ENCODE peak calls at places on chromosomes 11 and 22, in ten cellular contexts. Q is Calu3, X is NB4, Y is H9, C is choroid plexus epithelial cell, O is pancreas, P is stomach, F is fibroblast of mammary gland, U is lower leg skin, K is MCF 10A. M is an unnamed sample.

GRCh38 chr11:46666982-46667590 is 33.3 kb downstream of the ARHGAP1 start:
- DNase-seq in Q (no peak), X (no peak), Y (no peak), C (peak; percentile 57), O (no peak), P (no peak), F (no peak), U (no peak), K (no peak), M (no peak)

GRCh38 chr11:78588517-78588916 is 13.9 kb upstream of the NARS2 start:
- DNase-seq in Q (no peak), X (no peak), Y (no peak), C (no peak), O (no peak), P (no peak), F (no peak), U (no peak), K (no peak), M (no peak)

GRCh38 chr11:17544181-17544622 is at the start of gene USH1C:
- DNase-seq in Q (peak; percentile 87), X (no peak), Y (peak; percentile 85), C (no peak), O (peak; percentile 77), P (peak; percentile 72), F (no peak), U (no peak), K (no peak), M (peak; percentile 50)

GRCh38 chr11:112516261-112516660 is 255.6 kb upstream of the PLET1 start:
- DNase-seq in Q (no peak), X (no peak), Y (no peak), C (no peak), O (no peak), P (no peak), F (no peak), U (no peak), K (no peak), M (no peak)

GRCh38 chr22:25156736-25157135 is 42.9 kb upstream of the CRYBB3 start:
- DNase-seq in Q (no peak), X (no peak), Y (no peak), C (no peak), O (no peak), P (no peak), F (no peak), U (no peak), K (no peak), M (no peak)

GRCh38 chr22:35023692-35024363 is 42.1 kb upstream of the ISX start:
- DNase-seq in Q (peak; percentile 87), X (peak; percentile 70), Y (peak; percentile 86), C (peak; percentile 36), O (peak; percentile 84), P (peak; percentile 71), F (peak; percentile 39), U (peak; percentile 33), K (no peak), M (peak; percentile 85)

GRCh38 chr22:22446527-22446926 is 62.0 kb downstream of the ZNF280B start:
- DNase-seq in Q (no peak), X (no peak), Y (no peak), C (peak; percentile 4), O (no peak), P (no peak), F (peak; percentile 36), U (no peak), K (peak; percentile 11), M (no peak)

GRCh38 chr11:91248199-91248807 is 976.3 kb upstream of the FAT3 start:
- DNase-seq in Q (peak; percentile 40), X (peak; percentile 54), Y (no peak), C (peak; percentile 77), O (no peak), P (peak; percentile 31), F (peak; percentile 34), U (no peak), K (peak; percentile 71), M (peak; percentile 35)

GRCh38 chr22:22368516-22368915 is 123.9 kb downstream of the VPREB1 start:
- DNase-seq in Q (no peak), X (no peak), Y (no peak), C (no peak), O (no peak), P (no peak), F (no peak), U (no peak), K (no peak), M (no peak)

GRCh38 chr22:44869196-44869595 is 116.8 kb downstream of the ARHGAP8 start:
- DNase-seq in Q (no peak), X (no peak), Y (no peak), C (no peak), O (peak; percentile 15), P (no peak), F (no peak), U (no peak), K (no peak), M (no peak)

DNA sequence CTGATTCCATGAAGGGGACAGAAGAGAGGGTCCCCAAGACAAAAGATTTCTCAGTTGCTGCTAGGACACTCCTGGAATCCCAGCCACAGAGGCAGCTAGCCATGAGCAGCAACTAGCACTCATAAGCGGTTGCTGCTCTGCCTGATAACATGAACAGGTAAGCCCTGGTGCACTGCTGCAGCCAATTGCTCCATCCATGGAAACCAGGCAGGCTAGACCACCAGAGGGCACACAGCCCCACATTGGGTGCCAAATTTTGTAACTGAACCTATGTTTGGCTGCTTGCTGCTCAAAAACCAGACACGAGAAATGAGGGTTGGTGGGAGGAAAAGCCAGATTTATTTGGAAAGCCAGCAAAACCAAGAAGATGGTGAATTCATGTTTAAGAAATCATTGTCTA is 21.9 kb upstream of the QSER1 start:
- DNase-seq in Q (peak; percentile 38), X (peak; percentile 47), Y (peak; percentile 78), C (peak; percentile 18), O (no peak), P (no peak), F (no peak), U (no peak), K (peak; percentile 38), M (peak; percentile 41)
- TF ChIP-seq CTCF in Q (peak; percentile 40), X (peak; percentile 53), Y (peak; percentile 73), C (peak; percentile 57), O (no peak), P (no peak), F (peak; percentile 36), U (no peak), K (no peak), M (peak; percentile 37)

DNA sequence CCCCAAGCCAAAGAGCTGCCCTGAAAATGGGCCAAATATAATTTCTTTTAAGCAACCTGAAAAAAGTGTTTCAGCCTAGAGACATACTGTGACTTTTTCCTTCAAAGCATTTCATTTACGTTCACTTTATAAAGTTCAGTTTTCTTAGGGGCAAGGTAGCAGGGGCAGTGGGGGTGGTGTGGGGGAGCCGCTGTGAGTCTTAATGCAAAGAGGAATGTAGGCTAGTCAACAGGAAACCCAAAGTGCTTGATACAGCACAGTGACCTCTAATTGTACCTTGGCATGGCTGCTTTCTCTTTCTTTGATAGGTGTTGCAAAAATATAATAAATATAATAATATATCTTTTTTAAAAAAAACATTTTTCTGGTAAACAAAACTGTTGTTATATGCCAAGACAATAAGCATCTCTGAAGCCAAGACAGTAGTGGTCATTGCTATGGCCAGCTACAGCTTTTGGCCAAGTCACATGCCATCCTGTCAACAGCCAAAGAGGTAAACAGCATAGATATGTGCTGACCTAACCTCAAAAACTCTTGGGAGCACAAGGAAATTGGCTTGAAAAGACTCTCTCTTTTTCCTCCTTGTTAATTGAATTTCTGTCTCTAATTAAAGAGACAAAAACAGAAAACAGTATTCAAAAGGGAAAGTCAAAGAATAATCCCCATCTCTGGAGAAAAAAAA is 58.7 kb downstream of the LIF start:
- DNase-seq in Q (no peak), X (no peak), Y (no peak), C (peak; percentile 61), O (no peak), P (no peak), F (peak; percentile 54), U (no peak), K (no peak), M (no peak)
- TF ChIP-seq CTCF in Q (no peak), X (no peak), Y (no peak), C (no peak), O (no peak), P (no peak), F (no peak), U (no peak), K (no peak), M (no peak)

DNA sequence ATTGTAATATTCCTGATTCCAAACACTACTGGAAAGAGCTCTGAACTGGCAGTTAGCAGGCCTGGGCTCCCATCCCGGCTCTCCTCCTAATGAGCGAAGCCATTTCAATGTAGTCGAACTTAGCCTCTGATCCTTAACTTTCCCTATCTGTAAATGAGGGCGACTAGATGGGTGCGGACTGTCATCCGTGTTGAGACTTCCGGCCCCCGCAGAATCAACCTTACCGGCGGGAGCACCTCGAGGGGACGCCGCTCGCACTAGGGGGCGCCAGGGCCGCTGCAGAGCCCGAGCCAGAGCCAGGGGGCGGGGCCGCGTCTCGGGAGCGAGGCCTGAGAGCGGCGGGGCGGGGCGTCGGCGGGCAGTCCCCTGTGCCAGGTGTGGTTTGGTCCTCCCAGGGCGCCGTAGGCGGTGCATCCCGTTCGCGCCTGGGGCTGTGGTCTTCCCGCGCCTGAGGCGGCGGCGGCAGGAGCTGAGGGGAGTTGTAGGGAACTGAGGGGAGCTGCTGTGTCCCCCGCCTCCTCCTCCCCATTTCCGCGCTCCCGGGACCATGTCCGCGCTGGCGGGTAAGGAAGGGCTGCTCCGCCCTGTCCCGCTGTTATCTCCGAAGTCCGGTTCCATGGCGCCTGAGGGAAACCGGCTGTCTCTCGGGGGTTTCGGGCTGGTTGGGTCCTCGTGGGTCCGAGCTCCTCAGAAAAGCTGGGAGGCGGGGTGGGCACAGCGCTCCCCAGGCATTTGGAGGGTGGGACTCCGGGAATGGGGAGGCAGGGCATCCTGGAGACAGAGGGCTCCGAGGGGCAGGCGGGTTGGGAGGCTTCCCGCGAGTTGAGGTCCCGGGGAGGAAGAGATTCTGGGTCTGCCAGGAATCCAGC is at the start of gene LIMK2:
- DNase-seq in Q (peak; percentile 99), X (peak; percentile 92), Y (peak; percentile 97), C (peak; percentile 82), O (peak; percentile 98), P (peak; percentile 98), F (peak; percentile 70), U (peak; percentile 87), K (peak; percentile 89), M (peak; percentile 99)
- TF ChIP-seq CTCF in Q (peak; percentile 80), X (peak; percentile 55), Y (peak; percentile 83), C (peak; percentile 70), O (peak; percentile 75), P (peak; percentile 79), F (peak; percentile 50), U (no peak), K (peak; percentile 85), M (peak; percentile 67)

GRCh38 chr11:119305556-119306372 is 11.2 kb downstream of the MCAM start:
- DNase-seq in Q (no peak), X (no peak), Y (no peak), C (no peak), O (no peak), P (no peak), F (no peak), U (no peak), K (no peak), M (no peak)

GRCh38 chr11:119309411-119309810 is 7.5 kb downstream of the MCAM start:
- DNase-seq in Q (no peak), X (no peak), Y (no peak), C (no peak), O (no peak), P (no peak), F (no peak), U (no peak), K (no peak), M (no peak)

GRCh38 chr11:119307974-119308373 is 9.0 kb downstream of the MCAM start:
- DNase-seq in Q (no peak), X (no peak), Y (no peak), C (no peak), O (no peak), P (no peak), F (no peak), U (no peak), K (no peak), M (no peak)

GRCh38 chr11:119306373-119306890 is 10.5 kb downstream of the MCAM start:
- DNase-seq in Q (no peak), X (peak; percentile 97), Y (no peak), C (peak; percentile 80), O (no peak), P (no peak), F (peak; percentile 85), U (no peak), K (peak; percentile 40), M (no peak)

GRCh38 chr11:119307219-119307618 is 9.7 kb downstream of the MCAM start:
- DNase-seq in Q (no peak), X (peak; percentile 67), Y (no peak), C (no peak), O (no peak), P (no peak), F (no peak), U (no peak), K (no peak), M (no peak)
- TF ChIP-seq CTCF in Q (no peak), X (no peak), Y (peak; percentile 42), C (peak; percentile 24), O (no peak), P (no peak), F (no peak), U (no peak), K (no peak), M (no peak)